ENCODE peak calls at places on chromosomes 2 and 18, in seven cellular contexts. One of them, this sample, is unnamed.

GRCh38 chr2:231170058-231170457 is 28.4 kb upstream of the ARMC9 start:
- DNase-seq in IMR-90: peak
- DNase-seq in CD8-positive, alpha-beta T cell: no peak
- DNase-seq in fibroblast of pulmonary artery: no peak
- DNase-seq in CD4-positive, CD25-positive, alpha-beta regulatory T cell: no peak
- DNase-seq in WERI-Rb-1: no peak
- DNase-seq in HL-60: no peak
- DNase-seq in this sample: no peak

GRCh38 chr2:9740382-9741040 is 102.8 kb upstream of the TAF1B start:
- DNase-seq in IMR-90: no peak
- DNase-seq in CD8-positive, alpha-beta T cell: no peak
- DNase-seq in fibroblast of pulmonary artery: no peak
- DNase-seq in CD4-positive, CD25-positive, alpha-beta regulatory T cell: no peak
- DNase-seq in WERI-Rb-1: no peak
- DNase-seq in HL-60: no peak
- DNase-seq in this sample: no peak

GRCh38 chr2:102040229-102040628 is 48.5 kb downstream of the IL1R2 start:
- DNase-seq in IMR-90: no peak
- DNase-seq in CD8-positive, alpha-beta T cell: no peak
- DNase-seq in fibroblast of pulmonary artery: no peak
- DNase-seq in CD4-positive, CD25-positive, alpha-beta regulatory T cell: no peak
- DNase-seq in WERI-Rb-1: no peak
- DNase-seq in HL-60: no peak
- DNase-seq in this sample: no peak

GRCh38 chr18:6376433-6377229 is 38.1 kb downstream of the L3MBTL4 start:
- DNase-seq in IMR-90: no peak
- DNase-seq in CD8-positive, alpha-beta T cell: no peak
- DNase-seq in fibroblast of pulmonary artery: no peak
- DNase-seq in CD4-positive, CD25-positive, alpha-beta regulatory T cell: no peak
- DNase-seq in WERI-Rb-1: no peak
- DNase-seq in HL-60: no peak
- DNase-seq in this sample: no peak

GRCh38 chr2:100043246-100043890 is 99.0 kb downstream of the AFF3 start:
- DNase-seq in IMR-90: no peak
- DNase-seq in CD8-positive, alpha-beta T cell: no peak
- DNase-seq in fibroblast of pulmonary artery: no peak
- DNase-seq in CD4-positive, CD25-positive, alpha-beta regulatory T cell: no peak
- DNase-seq in WERI-Rb-1: no peak
- DNase-seq in HL-60: no peak
- DNase-seq in this sample: no peak

GRCh38 chr2:189559579-189560272 is 20.9 kb downstream of the SLC40A1 start:
- DNase-seq in IMR-90: no peak
- DNase-seq in CD8-positive, alpha-beta T cell: no peak
- DNase-seq in fibroblast of pulmonary artery: peak
- DNase-seq in CD4-positive, CD25-positive, alpha-beta regulatory T cell: no peak
- DNase-seq in WERI-Rb-1: no peak
- DNase-seq in HL-60: no peak
- DNase-seq in this sample: no peak

GRCh38 chr18:32674491-32674890 is 98.3 kb downstream of the KLHL14 start:
- DNase-seq in IMR-90: no peak
- DNase-seq in CD8-positive, alpha-beta T cell: no peak
- DNase-seq in fibroblast of pulmonary artery: no peak
- DNase-seq in CD4-positive, CD25-positive, alpha-beta regulatory T cell: no peak
- DNase-seq in WERI-Rb-1: no peak
- DNase-seq in HL-60: no peak
- DNase-seq in this sample: no peak

GRCh38 chr2:43223412-43224040 is 2.9 kb downstream of the ZFP36L2 start:
- DNase-seq in IMR-90: peak
- DNase-seq in CD8-positive, alpha-beta T cell: no peak
- DNase-seq in fibroblast of pulmonary artery: peak
- DNase-seq in CD4-positive, CD25-positive, alpha-beta regulatory T cell: no peak
- DNase-seq in WERI-Rb-1: no peak
- DNase-seq in HL-60: no peak
- DNase-seq in this sample: no peak

GRCh38 chr18:37270046-37270665 is 295.4 kb downstream of the CELF4 start:
- DNase-seq in IMR-90: peak
- DNase-seq in CD8-positive, alpha-beta T cell: no peak
- DNase-seq in fibroblast of pulmonary artery: peak
- DNase-seq in CD4-positive, CD25-positive, alpha-beta regulatory T cell: no peak
- DNase-seq in WERI-Rb-1: no peak
- DNase-seq in HL-60: peak
- DNase-seq in this sample: peak

GRCh38 chr2:231370749-231371429 is 24.6 kb upstream of the B3GNT7 start:
- DNase-seq in IMR-90: no peak
- DNase-seq in CD8-positive, alpha-beta T cell: no peak
- DNase-seq in fibroblast of pulmonary artery: no peak
- DNase-seq in CD4-positive, CD25-positive, alpha-beta regulatory T cell: no peak
- DNase-seq in WERI-Rb-1: no peak
- DNase-seq in HL-60: no peak
- DNase-seq in this sample: no peak

GRCh38 chr2:205835251-205835900 is 153.1 kb downstream of the NRP2 start:
- DNase-seq in IMR-90: no peak
- DNase-seq in CD8-positive, alpha-beta T cell: no peak
- DNase-seq in fibroblast of pulmonary artery: no peak
- DNase-seq in CD4-positive, CD25-positive, alpha-beta regulatory T cell: no peak
- DNase-seq in WERI-Rb-1: no peak
- DNase-seq in HL-60: no peak
- DNase-seq in this sample: no peak

GRCh38 chr2:101863534-101863933 is 128.2 kb upstream of the IL1R2 start:
- DNase-seq in IMR-90: no peak
- DNase-seq in CD8-positive, alpha-beta T cell: no peak
- DNase-seq in fibroblast of pulmonary artery: no peak
- DNase-seq in CD4-positive, CD25-positive, alpha-beta regulatory T cell: no peak
- DNase-seq in WERI-Rb-1: no peak
- DNase-seq in HL-60: no peak
- DNase-seq in this sample: no peak

GRCh38 chr2:11764359-11764758 is 17.9 kb downstream of the LPIN1 start:
- DNase-seq in IMR-90: no peak
- DNase-seq in CD8-positive, alpha-beta T cell: no peak
- DNase-seq in fibroblast of pulmonary artery: no peak
- DNase-seq in CD4-positive, CD25-positive, alpha-beta regulatory T cell: no peak
- DNase-seq in WERI-Rb-1: no peak
- DNase-seq in HL-60: no peak
- DNase-seq in this sample: no peak

GRCh38 chr18:50967714-50968661 is at the start of gene ELAC1:
- DNase-seq in IMR-90: peak
- DNase-seq in CD8-positive, alpha-beta T cell: peak
- DNase-seq in fibroblast of pulmonary artery: peak
- DNase-seq in CD4-positive, CD25-positive, alpha-beta regulatory T cell: peak
- DNase-seq in WERI-Rb-1: peak
- DNase-seq in HL-60: peak
- DNase-seq in this sample: peak

GRCh38 chr2:37993135-37993534 is 68.0 kb downstream of the RMDN2 start:
- DNase-seq in IMR-90: peak
- DNase-seq in CD8-positive, alpha-beta T cell: no peak
- DNase-seq in fibroblast of pulmonary artery: peak
- DNase-seq in CD4-positive, CD25-positive, alpha-beta regulatory T cell: no peak
- DNase-seq in WERI-Rb-1: no peak
- DNase-seq in HL-60: no peak
- DNase-seq in this sample: no peak

GRCh38 chr2:17084882-17085281 is 419.2 kb upstream of the CYRIA start:
- DNase-seq in IMR-90: no peak
- DNase-seq in CD8-positive, alpha-beta T cell: no peak
- DNase-seq in fibroblast of pulmonary artery: no peak
- DNase-seq in CD4-positive, CD25-positive, alpha-beta regulatory T cell: no peak
- DNase-seq in WERI-Rb-1: no peak
- DNase-seq in HL-60: no peak
- DNase-seq in this sample: no peak

GRCh38 chr18:13440277-13441248 is 222.0 kb downstream of the LDLRAD4 start:
- DNase-seq in IMR-90: no peak
- DNase-seq in CD8-positive, alpha-beta T cell: no peak
- DNase-seq in fibroblast of pulmonary artery: no peak
- DNase-seq in CD4-positive, CD25-positive, alpha-beta regulatory T cell: no peak
- DNase-seq in WERI-Rb-1: peak
- DNase-seq in HL-60: no peak
- DNase-seq in this sample: peak

DNA sequence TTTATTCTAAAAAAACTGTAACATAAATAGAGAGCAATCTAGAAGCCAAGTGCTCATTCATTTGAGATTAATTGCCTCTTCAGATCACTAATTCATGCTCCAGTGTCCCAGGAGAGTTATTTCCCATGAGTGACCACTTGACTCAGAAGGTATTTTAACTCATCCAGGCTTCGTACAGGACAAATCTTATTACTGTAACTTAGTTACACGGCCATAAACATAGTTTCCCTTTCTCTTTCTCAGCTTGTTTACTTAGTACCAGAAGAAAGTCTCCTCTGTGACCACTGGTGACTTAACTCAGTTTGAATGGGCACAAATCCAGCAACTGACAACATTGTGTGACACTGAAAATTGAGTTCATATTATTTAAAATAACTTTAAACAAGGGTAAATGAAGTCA is 25.3 kb downstream of the MMADHC start:
- DNase-seq in IMR-90: peak
- DNase-seq in CD8-positive, alpha-beta T cell: no peak
- DNase-seq in fibroblast of pulmonary artery: peak
- DNase-seq in CD4-positive, CD25-positive, alpha-beta regulatory T cell: no peak
- DNase-seq in WERI-Rb-1: no peak
- DNase-seq in HL-60: no peak
- DNase-seq in this sample: no peak
- H3K4me3 ChIP-seq in IMR-90: peak
- H3K4me3 ChIP-seq in CD8-positive, alpha-beta T cell: no peak
- H3K4me3 ChIP-seq in fibroblast of pulmonary artery: no peak
- H3K4me3 ChIP-seq in CD4-positive, CD25-positive, alpha-beta regulatory T cell: no peak
- H3K4me3 ChIP-seq in WERI-Rb-1: no peak
- H3K4me3 ChIP-seq in HL-60: no peak
- H3K4me3 ChIP-seq in this sample: no peak

DNA sequence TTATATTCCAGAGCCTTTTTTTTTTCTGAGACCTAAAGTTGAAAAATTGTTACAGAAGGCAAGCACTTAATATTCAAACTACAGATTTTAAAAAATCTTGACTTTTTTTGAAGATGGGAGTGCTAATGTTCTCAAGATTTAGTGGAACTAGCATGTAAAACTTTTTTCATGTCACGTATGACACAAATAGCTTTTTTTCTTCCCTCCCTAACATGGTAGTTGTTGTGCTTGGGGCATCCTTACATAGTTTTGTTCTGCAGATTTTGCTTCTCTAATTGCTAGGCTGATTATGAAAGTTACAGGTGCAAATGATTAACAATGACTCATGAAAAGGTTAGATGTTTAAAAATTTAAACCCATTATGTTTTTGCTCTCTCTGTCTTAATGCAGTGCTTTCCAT is 3.0 kb downstream of the EML6 start:
- DNase-seq in IMR-90: no peak
- DNase-seq in CD8-positive, alpha-beta T cell: no peak
- DNase-seq in fibroblast of pulmonary artery: no peak
- DNase-seq in CD4-positive, CD25-positive, alpha-beta regulatory T cell: no peak
- DNase-seq in WERI-Rb-1: no peak
- DNase-seq in HL-60: no peak
- DNase-seq in this sample: no peak
- H3K4me3 ChIP-seq in IMR-90: no peak
- H3K4me3 ChIP-seq in CD8-positive, alpha-beta T cell: no peak
- H3K4me3 ChIP-seq in fibroblast of pulmonary artery: no peak
- H3K4me3 ChIP-seq in CD4-positive, CD25-positive, alpha-beta regulatory T cell: no peak
- H3K4me3 ChIP-seq in WERI-Rb-1: no peak
- H3K4me3 ChIP-seq in HL-60: no peak
- H3K4me3 ChIP-seq in this sample: no peak

DNA sequence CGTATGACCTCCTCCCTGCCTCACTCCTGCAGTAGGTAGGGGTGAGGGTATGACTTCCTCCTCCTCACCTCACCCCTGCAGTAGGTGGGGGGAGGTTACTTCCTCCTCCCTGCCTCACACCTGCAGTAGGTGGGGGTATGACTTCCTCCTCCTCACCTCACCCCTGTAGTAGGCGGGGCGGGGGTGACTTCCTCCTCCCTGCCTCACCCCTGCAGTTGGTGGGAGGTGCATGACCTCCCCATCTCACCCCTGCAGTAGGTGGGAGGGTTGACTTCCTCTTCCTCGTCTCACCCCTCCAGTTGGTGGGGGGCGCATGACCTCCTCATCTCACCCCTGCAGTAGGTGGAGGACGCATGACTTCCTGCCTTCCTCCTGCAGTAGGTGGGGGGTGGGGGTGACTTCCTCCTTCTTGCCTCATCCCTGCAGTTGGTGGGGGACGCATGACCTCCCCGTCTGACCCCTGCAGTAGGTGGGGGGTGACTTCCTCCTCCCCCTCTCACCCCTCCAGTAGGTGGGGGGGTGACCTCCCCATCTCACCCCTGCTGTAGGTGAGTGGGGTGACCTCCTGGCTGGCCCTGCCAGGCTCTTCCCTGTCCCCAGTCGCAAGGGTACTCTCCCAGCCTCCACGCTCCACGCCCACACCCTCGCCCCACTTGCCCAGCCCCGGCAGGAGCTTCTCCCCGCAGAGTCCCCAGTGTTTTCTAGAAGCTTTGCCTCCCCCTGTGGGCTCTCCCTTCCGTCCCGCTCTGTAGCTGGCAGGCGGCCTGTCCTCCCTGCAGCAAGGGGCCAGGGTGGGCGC is 39.3 kb downstream of the TSHZ1 start:
- DNase-seq in IMR-90: no peak
- DNase-seq in CD8-positive, alpha-beta T cell: no peak
- DNase-seq in fibroblast of pulmonary artery: no peak
- DNase-seq in CD4-positive, CD25-positive, alpha-beta regulatory T cell: no peak
- DNase-seq in WERI-Rb-1: no peak
- DNase-seq in HL-60: peak
- DNase-seq in this sample: peak
- H3K4me3 ChIP-seq in IMR-90: no peak
- H3K4me3 ChIP-seq in CD8-positive, alpha-beta T cell: no peak
- H3K4me3 ChIP-seq in fibroblast of pulmonary artery: no peak
- H3K4me3 ChIP-seq in CD4-positive, CD25-positive, alpha-beta regulatory T cell: no peak
- H3K4me3 ChIP-seq in WERI-Rb-1: no peak
- H3K4me3 ChIP-seq in HL-60: no peak
- H3K4me3 ChIP-seq in this sample: no peak

GRCh38 chr2:108621689-108622681 is 87.7 kb downstream of the LIMS1 start:
- DNase-seq in IMR-90: no peak
- DNase-seq in CD8-positive, alpha-beta T cell: no peak
- DNase-seq in fibroblast of pulmonary artery: no peak
- DNase-seq in CD4-positive, CD25-positive, alpha-beta regulatory T cell: no peak
- DNase-seq in WERI-Rb-1: no peak
- DNase-seq in HL-60: no peak
- DNase-seq in this sample: no peak

GRCh38 chr2:108623616-108624015 is 89.3 kb downstream of the LIMS1 start:
- DNase-seq in IMR-90: peak
- DNase-seq in CD8-positive, alpha-beta T cell: no peak
- DNase-seq in fibroblast of pulmonary artery: no peak
- DNase-seq in CD4-positive, CD25-positive, alpha-beta regulatory T cell: no peak
- DNase-seq in WERI-Rb-1: no peak
- DNase-seq in HL-60: no peak
- DNase-seq in this sample: no peak

GRCh38 chr2:108620656-108621055 is 86.4 kb downstream of the LIMS1 start:
- DNase-seq in IMR-90: no peak
- DNase-seq in CD8-positive, alpha-beta T cell: no peak
- DNase-seq in fibroblast of pulmonary artery: no peak
- DNase-seq in CD4-positive, CD25-positive, alpha-beta regulatory T cell: no peak
- DNase-seq in WERI-Rb-1: no peak
- DNase-seq in HL-60: no peak
- DNase-seq in this sample: no peak

GRCh38 chr2:108619916-108620620 is 85.8 kb downstream of the LIMS1 start:
- DNase-seq in IMR-90: no peak
- DNase-seq in CD8-positive, alpha-beta T cell: no peak
- DNase-seq in fibroblast of pulmonary artery: no peak
- DNase-seq in CD4-positive, CD25-positive, alpha-beta regulatory T cell: no peak
- DNase-seq in WERI-Rb-1: no peak
- DNase-seq in HL-60: no peak
- DNase-seq in this sample: no peak

GRCh38 chr2:108621087-108621559 is 86.9 kb downstream of the LIMS1 start:
- DNase-seq in IMR-90: peak
- DNase-seq in CD8-positive, alpha-beta T cell: peak
- DNase-seq in fibroblast of pulmonary artery: no peak
- DNase-seq in CD4-positive, CD25-positive, alpha-beta regulatory T cell: peak
- DNase-seq in WERI-Rb-1: peak
- DNase-seq in HL-60: no peak
- DNase-seq in this sample: peak
- H3K4me3 ChIP-seq in IMR-90: no peak
- H3K4me3 ChIP-seq in CD8-positive, alpha-beta T cell: peak
- H3K4me3 ChIP-seq in fibroblast of pulmonary artery: no peak
- H3K4me3 ChIP-seq in CD4-positive, CD25-positive, alpha-beta regulatory T cell: peak
- H3K4me3 ChIP-seq in WERI-Rb-1: no peak
- H3K4me3 ChIP-seq in HL-60: no peak
- H3K4me3 ChIP-seq in this sample: peak

GRCh38 chr2:111100765-111101162 is 19.9 kb upstream of the BCL2L11 start:
- DNase-seq in IMR-90: no peak
- DNase-seq in CD8-positive, alpha-beta T cell: no peak
- DNase-seq in fibroblast of pulmonary artery: no peak
- DNase-seq in CD4-positive, CD25-positive, alpha-beta regulatory T cell: no peak
- DNase-seq in WERI-Rb-1: no peak
- DNase-seq in HL-60: peak
- DNase-seq in this sample: no peak
- H3K4me3 ChIP-seq in IMR-90: no peak
- H3K4me3 ChIP-seq in CD8-positive, alpha-beta T cell: no peak
- H3K4me3 ChIP-seq in fibroblast of pulmonary artery: no peak
- H3K4me3 ChIP-seq in CD4-positive, CD25-positive, alpha-beta regulatory T cell: no peak
- H3K4me3 ChIP-seq in WERI-Rb-1: no peak
- H3K4me3 ChIP-seq in HL-60: no peak
- H3K4me3 ChIP-seq in this sample: no peak

This sample was measured in Jurkat, Clone E6-1.